ENCODE peak calls at places on chromosomes 4 and X, in six cellular contexts. H, C, J, B, W and R are unnamed samples.

GRCh38 chr4:5572114-5572513 is 136.2 kb downstream of the EVC2 start:
- DNase-seq in H (no peak), C (no peak), J (no peak), B (no peak), W (no peak), R (no peak)

GRCh38 chrX:43973249-43973672 is at the start of gene NDP:
- DNase-seq in H (no peak), C (no peak), J (no peak), B (peak; percentile 61), W (peak; percentile 11), R (no peak)

GRCh38 chr4:8289151-8289750 is 19.7 kb downstream of the HTRA3 start:
- DNase-seq in H (no peak), C (no peak), J (no peak), B (no peak), W (no peak), R (no peak)

GRCh38 chr4:123023647-123024046 is 101.2 kb upstream of the NUDT6 start:
- DNase-seq in H (no peak), C (no peak), J (no peak), B (no peak), W (no peak), R (no peak)

GRCh38 chr4:36771411-36772153 is 473.0 kb upstream of the NWD2 start:
- DNase-seq in H (no peak), C (no peak), J (no peak), B (no peak), W (no peak), R (no peak)

GRCh38 chr4:88744609-88745008 is 47.0 kb upstream of the NAP1L5 start:
- DNase-seq in H (no peak), C (no peak), J (no peak), B (peak; percentile 69), W (no peak), R (no peak)

GRCh38 chr4:147526272-147526654 is 45.4 kb downstream of the EDNRA start:
- DNase-seq in H (no peak), C (no peak), J (no peak), B (no peak), W (no peak), R (no peak)

GRCh38 chr4:123737156-123737555 is 340.6 kb downstream of the SPRY1 start:
- DNase-seq in H (no peak), C (no peak), J (no peak), B (no peak), W (no peak), R (no peak)

GRCh38 chr4:98484031-98484430 is 174.4 kb downstream of the TSPAN5 start:
- DNase-seq in H (no peak), C (no peak), J (no peak), B (no peak), W (no peak), R (no peak)

GRCh38 chr4:37393889-37394288 is 149.3 kb downstream of the NWD2 start:
- DNase-seq in H (no peak), C (no peak), J (no peak), B (no peak), W (no peak), R (no peak)

GRCh38 chrX:70096052-70096451 is 33.8 kb downstream of the OTUD6A start:
- DNase-seq in H (peak; percentile 29), C (peak; percentile 3), J (no peak), B (no peak), W (no peak), R (no peak)

GRCh38 chr4:88779431-88779830 is 81.8 kb upstream of the NAP1L5 start:
- DNase-seq in H (no peak), C (no peak), J (no peak), B (no peak), W (no peak), R (no peak)